ENCODE peak calls at places on chromosome 16, in four cellular contexts. T is vagina, P is AG10803, F is PC-9. S is an unnamed sample.

GRCh38 chr16:76287466-76287865 is 10.3 kb downstream of the CNTNAP4 start:
- DNase-seq in T (no peak), P (no peak), F (no peak), S (no peak)

GRCh38 chr16:57131351-57131970 is 39.1 kb downstream of the CPNE2 start:
- DNase-seq in T (no peak), P (no peak), F (no peak), S (no peak)

GRCh38 chr16:72312862-72313261 is 140.9 kb upstream of the PMFBP1 start:
- DNase-seq in T (no peak), P (peak; percentile 80), F (no peak), S (no peak)

GRCh38 chr16:80047796-80048649 is 447.5 kb upstream of the MAF start:
- DNase-seq in T (no peak), P (no peak), F (no peak), S (no peak)

GRCh38 chr16:49698416-49698815 is 157.5 kb downstream of the ZNF423 start:
- DNase-seq in T (no peak), P (no peak), F (no peak), S (peak; percentile 56)

GRCh38 chr16:87194172-87194571 is 123.0 kb downstream of the C16orf95 start:
- DNase-seq in T (no peak), P (no peak), F (no peak), S (no peak)

GRCh38 chr16:68090109-68090508 is 4.9 kb downstream of the NFATC3 start:
- DNase-seq in T (no peak), P (no peak), F (no peak), S (no peak)

GRCh38 chr16:8928467-8928957 is 35.2 kb downstream of the USP7 start:
- DNase-seq in T (no peak), P (peak; percentile 21), F (no peak), S (peak; percentile 80)

GRCh38 chr16:84836234-84836647 is 16.5 kb downstream of the CRISPLD2 start:
- DNase-seq in T (no peak), P (peak; percentile 100), F (no peak), S (peak; percentile 100)

GRCh38 chr16:85078176-85078700 is 34.0 kb downstream of the CIBAR2 start:
- DNase-seq in T (no peak), P (no peak), F (no peak), S (no peak)

GRCh38 chr16:86383488-86384262 is 126.7 kb upstream of the FOXF1 start:
- DNase-seq in T (no peak), P (peak; percentile 87), F (peak; percentile 47), S (peak; percentile 90)

GRCh38 chr16:69490707-69491324 is 66.4 kb downstream of the CYB5B start:
- DNase-seq in T (no peak), P (no peak), F (no peak), S (no peak)

GRCh38 chr16:19680972-19681371 is 37.1 kb downstream of the KNOP1 start:
- DNase-seq in T (no peak), P (no peak), F (peak; percentile 48), S (no peak)
- TF ChIP-seq CTCF in T (no peak), P (no peak), F (peak; percentile 23), S (peak; percentile 26)

GRCh38 chr16:745739-746138 is 4.9 kb upstream of the CIAO3 start:
- DNase-seq in T (no peak), P (no peak), F (peak; percentile 8), S (no peak)
- TF ChIP-seq CTCF in T (no peak), P (peak; percentile 8), F (peak; percentile 63), S (peak; percentile 20)

GRCh38 chr16:1262846-1263221 is 7.0 kb downstream of the TPSD1 start:
- DNase-seq in T (no peak), P (no peak), F (no peak), S (no peak)
- TF ChIP-seq CTCF in T (no peak), P (no peak), F (no peak), S (no peak)

GRCh38 chr16:27154573-27155521 is 48.5 kb upstream of the KDM8 start:
- DNase-seq in T (no peak), P (peak; percentile 28), F (no peak), S (peak; percentile 49)

GRCh38 chr16:27161398-27161797 is 41.9 kb upstream of the KDM8 start:
- DNase-seq in T (no peak), P (no peak), F (no peak), S (no peak)

GRCh38 chr16:27156531-27156930 is 46.8 kb upstream of the KDM8 start:
- DNase-seq in T (no peak), P (peak; percentile 5), F (no peak), S (no peak)
- TF ChIP-seq CTCF in T (no peak), P (no peak), F (no peak), S (no peak)

DNA sequence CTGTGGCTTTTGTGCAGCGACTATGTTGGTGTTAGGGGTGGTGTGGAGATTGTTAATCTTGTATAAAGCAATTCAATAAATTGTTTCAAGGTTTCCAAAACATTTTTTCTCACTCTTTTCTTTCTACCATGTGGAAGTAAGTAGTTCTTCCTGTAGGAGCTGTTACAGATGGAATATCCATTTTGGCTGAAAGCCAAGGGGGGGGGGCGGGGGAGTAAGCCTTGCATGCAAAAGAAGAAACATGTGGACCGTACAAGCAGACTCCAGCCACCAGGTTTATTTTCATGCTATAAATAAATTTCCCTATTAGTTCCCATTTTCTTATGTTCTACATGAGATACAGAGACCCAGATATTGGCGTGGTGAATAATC is 35.0 kb downstream of the UBN1 start:
- DNase-seq in T (no peak), P (peak; percentile 77), F (no peak), S (peak; percentile 41)
- TF ChIP-seq CTCF in T (no peak), P (no peak), F (no peak), S (no peak)

GRCh38 chr16:83113317-83113716 is 486.5 kb downstream of the CDH13 start:
- DNase-seq in T (no peak), P (peak; percentile 29), F (no peak), S (peak; percentile 49)
- TF ChIP-seq CTCF in T (no peak), P (peak; percentile 69), F (peak; percentile 57), S (peak; percentile 66)

DNA sequence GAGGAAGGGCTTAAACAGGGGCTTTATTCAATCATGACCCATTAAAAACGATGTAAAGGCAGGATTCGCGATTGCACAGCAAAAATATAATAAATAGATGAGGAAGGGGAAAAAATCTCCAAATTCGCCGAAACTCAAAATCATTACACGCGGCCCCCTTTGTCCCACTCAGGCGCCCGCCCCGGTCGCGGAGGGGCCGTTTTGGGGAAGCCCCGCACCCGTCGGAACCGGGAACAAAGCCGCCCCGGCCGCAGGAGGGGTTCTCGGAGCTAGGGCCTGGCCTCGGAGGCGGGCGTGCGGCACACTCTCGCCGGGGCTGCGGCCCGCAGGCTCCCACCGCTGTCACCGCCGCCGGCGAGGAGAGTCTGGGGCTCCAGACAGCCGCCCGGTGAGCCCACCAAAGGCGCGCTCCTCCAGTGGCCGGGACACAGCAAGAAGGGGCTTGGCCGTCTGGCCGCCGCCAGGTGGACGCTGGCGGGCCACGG is 521 bp downstream of the C16orf87 start:
- DNase-seq in T (no peak), P (peak; percentile 6), F (no peak), S (peak; percentile 14)
- TF ChIP-seq CTCF in T (no peak), P (no peak), F (no peak), S (no peak)

S was measured in cardiac fibroblast.